ENCODE peak calls at places on chromosomes 16 and 17, in seven cellular contexts. U is effector memory CD4-positive, alpha-beta T cell; V is NCI-H510A treated with DMSO at 0.1 percent for 48 hours; F is HFF-Myc; Q is neuronal stem cell; Z is fibroblast of villous mesenchyme; O is H9. L is an unnamed sample.

GRCh38 chr17:41049110-41049509 is 2.0 kb upstream of the KRTAP2-1 start:
- DNase-seq in V (no peak), Q (no peak), O (no peak), Z (peak), F (no peak), U (no peak), L (no peak)

GRCh38 chr16:81536648-81537047 is 92.0 kb downstream of the CMIP start:
- DNase-seq in Q (no peak), Z (no peak), F (no peak), U (no peak), V (no peak), O (no peak), L (no peak)

GRCh38 chr16:8887438-8887765 is 5.3 kb downstream of the LITAFD start:
- DNase-seq in Z (no peak), Q (no peak), O (no peak), V (no peak), F (no peak), U (no peak), L (no peak)

GRCh38 chr17:1590031-1590746 is 27.6 kb upstream of the PITPNA start:
- DNase-seq in O (no peak), Q (no peak), V (no peak), U (no peak), Z (peak), F (peak), L (no peak)

GRCh38 chr17:4860651-4861050 is 27.5 kb downstream of the MINK1 start:
- DNase-seq in V (no peak), O (no peak), Q (no peak), F (no peak), U (no peak), Z (no peak), L (no peak)

GRCh38 chr17:76472258-76472645 is 4.8 kb downstream of the AANAT start:
- DNase-seq in Q (no peak), V (no peak), U (no peak), F (no peak), O (no peak), Z (no peak), L (no peak)

GRCh38 chr17:31699281-31699680 is 159.8 kb downstream of the COPRS start:
- DNase-seq in V (no peak), Q (no peak), U (no peak), Z (no peak), F (no peak), O (no peak), L (no peak)

GRCh38 chr16:1296688-1297412 is 12.6 kb upstream of the UBE2I start:
- DNase-seq in U (no peak), V (peak), Q (no peak), O (no peak), F (no peak), Z (peak), L (no peak)

GRCh38 chr16:58027341-58028167 is 2.0 kb downstream of the MMP15 start:
- DNase-seq in Q (peak), U (no peak), O (peak), F (no peak), Z (peak), V (peak), L (no peak)

GRCh38 chr16:28105954-28106353 is 42.4 kb upstream of the GSG1L start:
- DNase-seq in U (no peak), F (no peak), O (no peak), V (no peak), Q (no peak), Z (no peak), L (no peak)

GRCh38 chr16:54812229-54812628 is 118.4 kb upstream of the IRX5 start:
- DNase-seq in O (no peak), F (no peak), Z (no peak), V (no peak), U (no peak), Q (no peak), L (no peak)

GRCh38 chr16:4313563-4314531 is 2.0 kb upstream of the GLIS2 start:
- DNase-seq in O (peak), Q (no peak), V (no peak), F (no peak), U (no peak), Z (peak), L (no peak)

GRCh38 chr17:14845562-14846335 is 419.4 kb downstream of the PMP22 start:
- DNase-seq in Q (no peak), V (no peak), O (no peak), Z (no peak), U (no peak), F (no peak), L (no peak)

GRCh38 chr17:64150237-64151015 is 20.5 kb upstream of the ERN1 start:
- DNase-seq in Q (no peak), O (no peak), U (no peak), Z (no peak), F (no peak), V (no peak), L (no peak)

GRCh38 chr17:57415737-57416354 is 159.5 kb downstream of the MSI2 start:
- DNase-seq in U (no peak), O (no peak), V (no peak), Q (no peak), Z (no peak), F (no peak), L (no peak)

L was measured in T-helper 17 cell.